ENCODE peak calls at places on chromosomes 16 and 17, in ten cellular contexts. S is dorsolateral prefrontal cortex, B is heart right ventricle, Q is thoracic aorta, C is HepG2, X is RWPE2, Y is GM20000, F is epithelial cell of esophagus, R is progenitor cell of endocrine pancreas, P is pancreas. I is an unnamed sample.

GRCh38 chr16:1884155-1884760 is 12.3 kb upstream of the MEIOB start:
- DNase-seq in S (no peak), B (no peak), Q (no peak), C (peak), X (no peak), Y (no peak), F (peak), R (no peak), P (no peak), I (no peak)

GRCh38 chr16:67399218-67399733 is 6.0 kb upstream of the TPPP3 start:
- DNase-seq in S (no peak), B (no peak), Q (no peak), C (no peak), X (no peak), Y (peak), F (peak), R (peak), P (peak), I (peak)

GRCh38 chr16:31702796-31703195 is 170.8 kb upstream of the ZNF267 start:
- DNase-seq in S (no peak), B (no peak), Q (no peak), C (no peak), X (no peak), Y (no peak), F (no peak), R (no peak), P (no peak), I (no peak)

GRCh38 chr17:57121308-57122042 is 36.4 kb downstream of the AKAP1 start:
- DNase-seq in S (peak), B (peak), Q (no peak), C (no peak), X (no peak), Y (no peak), F (peak), R (peak), P (peak), I (peak)

GRCh38 chr16:51267676-51268075 is 116.6 kb upstream of the SALL1 start:
- DNase-seq in S (no peak), B (no peak), Q (no peak), C (no peak), X (no peak), Y (no peak), F (no peak), R (no peak), P (no peak), I (no peak)

GRCh38 chr16:3095869-3096268 is 3.2 kb downstream of the ZSCAN10 start:
- DNase-seq in S (no peak), B (peak), Q (no peak), C (no peak), X (no peak), Y (peak), F (no peak), R (no peak), P (no peak), I (no peak)

GRCh38 chr17:41284043-41284442 is 8.5 kb downstream of the KRTAP9-7 start:
- DNase-seq in S (no peak), B (no peak), Q (no peak), C (peak), X (no peak), Y (peak), F (no peak), R (no peak), P (no peak), I (no peak)

GRCh38 chr16:9381399-9381798 is 290.0 kb downstream of the HAPSTR1 start:
- DNase-seq in S (no peak), B (no peak), Q (no peak), C (no peak), X (no peak), Y (no peak), F (no peak), R (no peak), P (no peak), I (no peak)

GRCh38 chr16:1916654-1916990 is 1.6 kb downstream of the HS3ST6 start:
- DNase-seq in S (no peak), B (no peak), Q (no peak), C (no peak), X (no peak), Y (no peak), F (no peak), R (no peak), P (no peak), I (no peak)

GRCh38 chr17:43803758-43804157 is 23.5 kb downstream of the CFAP97D1 start:
- DNase-seq in S (no peak), B (no peak), Q (no peak), C (peak), X (no peak), Y (no peak), F (no peak), R (no peak), P (no peak), I (no peak)

GRCh38 chr17:8223356-8224063 is 13.1 kb upstream of the AURKB start:
- DNase-seq in S (peak), B (peak), Q (no peak), C (peak), X (no peak), Y (peak), F (peak), R (peak), P (peak), I (peak)

GRCh38 chr17:18959845-18960240 is 7.9 kb downstream of the SLC5A10 start:
- DNase-seq in S (no peak), B (no peak), Q (no peak), C (no peak), X (peak), Y (no peak), F (no peak), R (no peak), P (no peak), I (no peak)

GRCh38 chr17:37315601-37316000 is 60.2 kb upstream of the C17orf78 start:
- DNase-seq in S (no peak), B (no peak), Q (no peak), C (no peak), X (no peak), Y (no peak), F (no peak), R (no peak), P (no peak), I (no peak)

GRCh38 chr17:42288078-42288984 is at the start of gene STAT5A:
- DNase-seq in S (peak), B (peak), Q (peak), C (peak), X (peak), Y (peak), F (peak), R (peak), P (peak), I (peak)

GRCh38 chr17:46777943-46778915 is 40.3 kb downstream of the WNT3 start:
- DNase-seq in S (no peak), B (no peak), Q (no peak), C (peak), X (no peak), Y (no peak), F (no peak), R (no peak), P (no peak), I (no peak)

GRCh38 chr17:75869282-75870141 is 8.9 kb downstream of the TRIM47 start:
- DNase-seq in S (peak), B (peak), Q (no peak), C (peak), X (no peak), Y (no peak), F (peak), R (no peak), P (no peak), I (no peak)

GRCh38 chr17:43891851-43892671 is 15.3 kb downstream of the MPP2 start:
- DNase-seq in S (no peak), B (no peak), Q (no peak), C (no peak), X (no peak), Y (no peak), F (no peak), R (no peak), P (no peak), I (no peak)

GRCh38 chr17:62875296-62875695 is 67.2 kb upstream of the MARCHF10 start:
- DNase-seq in S (no peak), B (no peak), Q (no peak), C (no peak), X (no peak), Y (no peak), F (no peak), R (no peak), P (no peak), I (no peak)

GRCh38 chr17:29583324-29584248 is 5.9 kb downstream of the GIT1 start:
- DNase-seq in S (no peak), B (peak), Q (no peak), C (no peak), X (peak), Y (no peak), F (peak), R (no peak), P (peak), I (no peak)

GRCh38 chr17:30570596-30571265 is 93.5 kb downstream of the GOSR1 start:
- DNase-seq in S (peak), B (no peak), Q (no peak), C (no peak), X (no peak), Y (no peak), F (no peak), R (no peak), P (no peak), I (no peak)

GRCh38 chr16:23496826-23497542 is 13.3 kb downstream of the GGA2 start:
- DNase-seq in S (no peak), B (no peak), Q (no peak), C (no peak), X (no peak), Y (no peak), F (peak), R (no peak), P (no peak), I (no peak)

GRCh38 chr17:81553018-81553615 is 964 bp upstream of the FAAP100 start:
- DNase-seq in S (no peak), B (peak), Q (peak), C (peak), X (peak), Y (peak), F (peak), R (no peak), P (peak), I (peak)
- TF ChIP-seq CTCF in S (no peak), B (no peak), Q (no peak), C (peak), X (no peak), Y (no peak), F (peak), R (no peak), P (no peak), I (no peak)

GRCh38 chr16:27270389-27270788 is 1.8 kb upstream of the NSMCE1 start:
- DNase-seq in S (no peak), B (no peak), Q (no peak), C (no peak), X (no peak), Y (no peak), F (no peak), R (no peak), P (no peak), I (no peak)

GRCh38 chr16:27273330-27273669 is 4.7 kb upstream of the NSMCE1 start:
- DNase-seq in S (no peak), B (no peak), Q (no peak), C (no peak), X (no peak), Y (no peak), F (no peak), R (no peak), P (no peak), I (no peak)

GRCh38 chr16:27275394-27275793 is 6.8 kb upstream of the NSMCE1 start:
- DNase-seq in S (no peak), B (no peak), Q (no peak), C (no peak), X (no peak), Y (no peak), F (no peak), R (no peak), P (no peak), I (no peak)

GRCh38 chr16:27272076-27272475 is 3.5 kb upstream of the NSMCE1 start:
- DNase-seq in S (no peak), B (no peak), Q (no peak), C (no peak), X (no peak), Y (no peak), F (no peak), R (no peak), P (no peak), I (no peak)

DNA sequence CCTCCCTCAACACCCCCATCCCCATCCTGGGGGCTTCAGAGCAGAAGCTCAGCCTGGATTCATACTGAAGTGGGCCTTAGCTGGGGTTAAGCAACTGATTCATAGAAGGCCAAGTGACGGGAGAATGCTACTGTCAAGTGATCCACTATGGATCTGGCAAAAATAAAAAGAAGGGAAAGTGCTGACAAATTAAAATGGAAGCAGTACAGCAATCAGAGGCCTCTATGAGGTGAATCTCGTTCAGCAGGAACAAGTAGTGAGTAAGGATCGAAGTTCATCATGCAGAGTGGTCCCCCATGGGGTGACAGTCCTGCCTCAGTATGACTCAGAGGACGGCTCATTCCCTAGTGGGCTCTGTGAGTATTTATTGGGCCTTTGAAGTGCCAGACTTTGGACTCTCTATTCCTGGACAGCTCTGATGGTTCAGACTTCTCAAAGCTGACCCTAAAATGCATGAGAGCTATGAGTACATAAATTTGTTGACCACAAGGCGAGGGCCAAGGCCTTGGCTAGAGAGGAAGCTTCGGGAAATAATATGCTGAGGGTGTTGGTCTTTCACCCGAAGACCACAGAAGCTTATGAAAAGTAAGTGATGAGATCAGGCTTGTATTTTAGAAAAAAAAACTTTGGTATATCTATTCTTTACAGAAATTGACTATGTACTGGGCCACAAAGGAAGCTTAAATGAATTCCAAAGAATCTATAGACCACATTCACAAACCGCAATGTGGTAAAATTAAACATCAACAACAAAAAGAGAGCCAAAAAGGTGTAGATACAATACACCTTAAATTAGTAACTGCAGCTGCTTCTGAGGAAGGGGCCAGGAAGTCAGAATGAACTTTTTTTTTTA is 5.3 kb upstream of the NSMCE1 start:
- DNase-seq in S (no peak), B (no peak), Q (no peak), C (peak), X (no peak), Y (no peak), F (no peak), R (no peak), P (no peak), I (no peak)
- TF ChIP-seq CTCF in S (no peak), B (no peak), Q (no peak), C (peak), X (no peak), Y (no peak), F (no peak), R (no peak), P (no peak), I (no peak)

GRCh38 chr16:82629441-82630027 is 2.8 kb downstream of the CDH13 start:
- DNase-seq in S (no peak), B (no peak), Q (no peak), C (no peak), X (no peak), Y (no peak), F (peak), R (no peak), P (no peak), I (no peak)

GRCh38 chr16:82627811-82628339 is 1.1 kb downstream of the CDH13 start:
- DNase-seq in S (no peak), B (peak), Q (no peak), C (no peak), X (peak), Y (no peak), F (peak), R (peak), P (no peak), I (peak)

GRCh38 chr16:82628741-82629140 is 2.0 kb downstream of the CDH13 start:
- DNase-seq in S (no peak), B (no peak), Q (no peak), C (no peak), X (no peak), Y (no peak), F (peak), R (no peak), P (no peak), I (no peak)

GRCh38 chr16:82621796-82622195 is 5.0 kb upstream of the CDH13 start:
- DNase-seq in S (no peak), B (no peak), Q (no peak), C (no peak), X (no peak), Y (no peak), F (no peak), R (no peak), P (no peak), I (no peak)

DNA sequence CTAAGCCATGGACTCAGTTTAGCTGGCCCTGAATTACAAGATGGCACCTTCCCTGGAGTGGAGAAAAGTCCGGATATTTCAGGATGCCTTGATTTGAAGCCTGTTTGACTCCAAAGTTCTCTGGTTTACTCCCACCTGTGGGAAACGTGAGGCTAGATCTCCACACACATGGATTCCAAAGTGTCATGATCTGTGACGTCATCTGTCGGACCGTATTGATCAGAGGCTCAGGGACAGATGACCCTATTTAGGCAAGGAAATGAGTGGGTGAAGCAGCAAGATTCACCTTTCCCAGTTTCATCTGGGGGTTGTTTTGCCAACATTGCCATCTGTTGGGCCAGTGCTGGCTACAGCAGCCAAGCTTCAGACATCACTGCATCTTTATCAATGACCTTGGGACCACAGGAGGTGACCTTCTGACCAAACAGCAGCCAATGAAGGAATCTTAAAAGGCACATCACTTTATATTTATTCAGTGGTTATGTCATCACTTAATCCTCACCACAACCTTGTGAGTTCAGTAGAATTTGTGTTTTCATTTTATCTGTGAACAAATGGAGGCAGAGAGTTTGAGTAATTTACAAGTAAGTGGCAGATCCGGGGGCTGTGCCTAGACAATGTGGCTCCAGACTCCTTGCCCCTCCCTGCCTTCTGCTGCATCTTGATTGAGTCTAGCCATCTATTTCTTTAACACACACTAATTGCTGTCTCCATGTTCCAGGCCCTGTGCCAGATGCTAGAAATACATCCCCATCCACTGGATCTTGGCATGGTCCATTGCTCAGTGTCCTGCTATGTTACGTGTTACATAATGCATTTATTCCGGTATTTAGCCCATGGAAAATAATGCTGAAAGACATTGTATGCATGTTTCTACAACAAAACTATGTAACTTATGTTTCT is 1.5 kb upstream of the CDH13 start:
- DNase-seq in S (no peak), B (peak), Q (no peak), C (no peak), X (no peak), Y (no peak), F (no peak), R (no peak), P (no peak), I (no peak)
- TF ChIP-seq CTCF in S (no peak), B (no peak), Q (no peak), C (no peak), X (peak), Y (no peak), F (peak), R (no peak), P (no peak), I (no peak)

GRCh38 chr17:1786708-1787107 is 24.8 kb downstream of the SERPINF1 start:
- DNase-seq in S (no peak), B (no peak), Q (no peak), C (no peak), X (no peak), Y (no peak), F (no peak), R (no peak), P (no peak), I (no peak)

GRCh38 chr17:1787301-1787902 is 25.5 kb downstream of the SERPINF1 start:
- DNase-seq in S (no peak), B (peak), Q (peak), C (peak), X (peak), Y (no peak), F (peak), R (no peak), P (no peak), I (no peak)

GRCh38 chr17:1793447-1793806 is 31.6 kb downstream of the SERPINF1 start:
- DNase-seq in S (no peak), B (no peak), Q (no peak), C (no peak), X (no peak), Y (no peak), F (peak), R (no peak), P (no peak), I (no peak)

GRCh38 chr17:1792495-1793446 is 30.9 kb downstream of the SERPINF1 start:
- DNase-seq in S (no peak), B (no peak), Q (no peak), C (no peak), X (no peak), Y (no peak), F (peak), R (no peak), P (no peak), I (no peak)

DNA sequence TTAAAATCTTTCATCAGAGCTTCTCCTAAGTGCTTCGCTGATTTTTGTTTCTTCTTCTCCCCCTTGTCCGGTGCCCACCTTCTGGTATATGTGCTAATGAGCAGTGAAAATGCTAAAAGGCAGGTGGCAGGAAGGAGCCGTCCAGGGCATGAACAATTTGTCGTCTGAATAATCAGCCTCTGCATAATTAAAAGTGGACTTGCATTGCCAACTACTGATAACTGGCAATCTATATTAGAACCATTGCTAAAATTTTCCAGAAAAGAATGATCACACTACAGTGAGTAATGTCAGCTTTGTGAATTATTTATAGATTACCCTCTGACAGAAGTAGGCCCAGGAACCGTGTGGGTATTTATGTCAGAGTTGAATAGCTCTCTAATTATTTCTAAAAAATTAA is 28.1 kb downstream of the SERPINF1 start:
- DNase-seq in S (no peak), B (no peak), Q (no peak), C (no peak), X (no peak), Y (no peak), F (no peak), R (no peak), P (no peak), I (no peak)
- TF ChIP-seq CTCF in S (no peak), B (no peak), Q (no peak), C (no peak), X (no peak), Y (no peak), F (no peak), R (no peak), P (no peak), I (no peak)

DNA sequence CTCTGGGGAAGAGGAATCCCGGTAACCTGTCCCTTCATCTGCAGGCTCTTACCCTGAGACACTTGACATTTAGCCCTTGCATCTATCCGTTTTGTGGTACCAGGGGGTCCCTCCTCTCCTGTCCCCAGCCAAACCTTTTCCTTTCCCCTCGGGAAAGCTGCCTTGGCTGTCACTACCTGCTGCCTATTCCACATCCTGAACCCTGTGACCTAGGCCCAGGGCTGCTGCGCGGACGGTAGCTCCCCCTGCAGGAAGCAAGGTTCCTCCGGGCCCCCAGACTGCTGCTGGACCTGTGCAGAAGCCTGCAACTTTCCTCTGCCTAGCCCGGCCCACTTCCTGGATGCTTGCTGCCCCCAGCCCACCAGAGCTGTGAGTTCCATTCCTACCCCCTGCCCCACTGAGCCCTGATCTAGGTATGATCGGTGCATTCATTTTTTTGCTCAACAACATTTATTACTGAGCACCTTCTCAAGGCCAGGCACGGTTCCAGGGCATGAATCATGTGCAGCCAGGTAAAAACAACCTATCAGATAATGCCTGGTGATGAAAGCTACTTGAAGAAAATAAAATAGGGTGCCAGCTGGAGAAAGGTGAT is 10.5 kb upstream of the ALDOA start:
- DNase-seq in S (no peak), B (no peak), Q (no peak), C (peak), X (peak), Y (peak), F (peak), R (no peak), P (peak), I (peak)
- TF ChIP-seq CTCF in S (no peak), B (peak), Q (no peak), C (peak), X (peak), Y (peak), F (peak), R (peak), P (no peak), I (peak)

GRCh38 chr16:35399133-35399532 is 1939.7 kb downstream of the TP53TG3F start:
- DNase-seq in S (no peak), B (no peak), Q (no peak), C (no peak), X (no peak), Y (no peak), F (no peak), R (no peak), P (no peak), I (no peak)

GRCh38 chr16:35398208-35398607 is 1938.8 kb downstream of the TP53TG3F start:
- DNase-seq in S (no peak), B (no peak), Q (no peak), C (no peak), X (no peak), Y (no peak), F (no peak), R (no peak), P (no peak), I (no peak)
- TF ChIP-seq CTCF in S (no peak), B (no peak), Q (no peak), C (no peak), X (no peak), Y (no peak), F (no peak), R (no peak), P (no peak), I (no peak)

I was measured in endothelial cell.